ENCODE peak calls at places on chromosomes 4 and X, in ten cellular contexts. W is nucleus accumbens; I is stimulated activated CD4-positive, alpha-beta T cell treated with anti-CD3 and anti-CD28 coated beads, TNF-alpha, amount 100 ng/mL, for 24 hours; U is progenitor cell of endocrine pancreas; B is germinal center; M is coronary artery; K is HCT116; H is H9; S is HEK293T; L is lung. Q is an unnamed sample.

GRCh38 chr4:150425161-150425560 is 156.8 kb upstream of the MAB21L2 start:
- DNase-seq in S (no peak), B (no peak), M (no peak), L (no peak), H (no peak), K (no peak), W (no peak), U (no peak), I (no peak), Q (no peak)

GRCh38 chrX:56069299-56069941 is 162.7 kb upstream of the KLF8 start:
- DNase-seq in I (no peak), B (no peak), U (no peak), L (no peak), M (no peak), W (no peak), S (no peak), H (no peak), K (no peak), Q (no peak)

GRCh38 chr4:187965726-187966125 is 29.8 kb upstream of the ZFP42 start:
- DNase-seq in K (no peak), W (no peak), M (no peak), L (no peak), B (no peak), S (no peak), H (no peak), U (no peak), I (no peak), Q (no peak)

GRCh38 chr4:127997534-127998388 is 32.6 kb downstream of the ABHD18 start:
- DNase-seq in M (no peak), I (peak), H (no peak), U (no peak), B (peak), S (no peak), W (no peak), K (no peak), L (no peak), Q (no peak)

GRCh38 chrX:10213716-10214115 is 56.9 kb downstream of the CLCN4 start:
- DNase-seq in S (no peak), M (no peak), U (no peak), B (no peak), L (no peak), H (no peak), K (no peak), I (no peak), W (no peak), Q (no peak)

GRCh38 chr4:116664198-116664597 is 421.2 kb downstream of the TRAM1L1 start:
- DNase-seq in U (no peak), H (peak), I (no peak), M (no peak), B (no peak), L (no peak), K (no peak), S (peak), W (no peak), Q (no peak)

GRCh38 chr4:189843392-189844009 is 97.2 kb upstream of the FRG1 start:
- DNase-seq in U (no peak), K (no peak), H (no peak), W (no peak), L (no peak), I (no peak), S (no peak), B (no peak), M (no peak), Q (no peak)

GRCh38 chr4:40311811-40312346 is 23.3 kb upstream of the CHRNA9 start:
- DNase-seq in I (no peak), K (no peak), B (no peak), W (no peak), S (no peak), M (no peak), L (no peak), U (no peak), H (no peak), Q (no peak)

GRCh38 chr4:105709081-105709450 is 482 bp downstream of the GSTCD start:
- DNase-seq in I (no peak), M (peak), K (peak), B (peak), S (peak), H (no peak), L (no peak), U (no peak), W (no peak), Q (no peak)

GRCh38 chr4:113435893-113436292 is 325.6 kb downstream of the CAMK2D start:
- DNase-seq in W (peak), M (no peak), S (no peak), U (no peak), I (no peak), H (peak), K (peak), L (no peak), B (no peak), Q (no peak)

GRCh38 chr4:3791256-3791655 is 25.1 kb downstream of the ADRA2C start:
- DNase-seq in M (no peak), U (no peak), K (no peak), S (no peak), W (no peak), H (no peak), L (no peak), I (no peak), B (no peak), Q (no peak)

GRCh38 chrX:104488811-104489210 is 77.2 kb upstream of the IL1RAPL2 start:
- DNase-seq in M (no peak), K (no peak), W (no peak), H (no peak), L (no peak), S (no peak), U (no peak), B (no peak), I (no peak), Q (no peak)

GRCh38 chrX:71632923-71633657 is 14.8 kb upstream of the CXCR3 start:
- DNase-seq in H (no peak), S (no peak), K (no peak), M (no peak), L (no peak), I (no peak), W (no peak), B (no peak), U (no peak), Q (no peak)

GRCh38 chr4:176964116-176964691 is 171.5 kb upstream of the VEGFC start:
- DNase-seq in M (no peak), L (no peak), H (peak), I (no peak), U (no peak), K (peak), W (no peak), B (no peak), S (peak), Q (no peak)

GRCh38 chrX:150202641-150203248 is 160.4 kb upstream of the MAMLD1 start:
- DNase-seq in K (no peak), S (no peak), B (no peak), I (no peak), W (no peak), M (no peak), L (no peak), U (no peak), H (no peak), Q (no peak)

GRCh38 chr4:176547005-176547404 is 227.2 kb downstream of the SPCS3 start:
- DNase-seq in K (no peak), M (no peak), W (no peak), I (no peak), H (no peak), U (no peak), B (no peak), S (no peak), L (no peak), Q (no peak)

GRCh38 chrX:122113376-122113775 is 1066.0 kb downstream of the GLUD2 start:
- DNase-seq in M (no peak), K (no peak), S (peak), H (peak), I (no peak), U (no peak), B (no peak), L (no peak), W (no peak), Q (no peak)

GRCh38 chrX:88828011-88828410 is 81.0 kb downstream of the CPXCR1 start:
- DNase-seq in L (no peak), W (no peak), H (no peak), S (no peak), M (no peak), I (no peak), K (no peak), U (no peak), B (no peak), Q (no peak)

GRCh38 chr4:663438-664428 is 10.3 kb downstream of the ATP5ME start:
- DNase-seq in S (no peak), W (peak), L (peak), M (no peak), I (peak), B (peak), K (no peak), U (peak), H (peak), Q (no peak)